ENCODE peak calls at places on chromosomes 2 and 18, in six cellular contexts. F is nephron progenitor cell, I is ureter, N is NCI-H1694 treated with DMSO at 0.1 percent for 48 hours, Z is right lobe of liver, D is adrenal gland. C is an unnamed sample.

GRCh38 chr18:35982404-35983114 is 10.1 kb downstream of the RMP24 start:
- DNase-seq in F (no peak), I (no peak), N (no peak), Z (no peak), D (no peak), C (no peak)

GRCh38 chr2:41496908-41497307 is 550.9 kb upstream of the PKDCC start:
- DNase-seq in F (no peak), I (no peak), N (no peak), Z (no peak), D (no peak), C (no peak)

GRCh38 chr2:58063641-58064040 is 17.0 kb downstream of the VRK2 start:
- DNase-seq in F (no peak), I (no peak), N (no peak), Z (no peak), D (no peak), C (no peak)

GRCh38 chr2:110790907-110791306 is 58.5 kb downstream of the ACOXL start:
- DNase-seq in F (no peak), I (peak; percentile 20), N (no peak), Z (no peak), D (no peak), C (no peak)

GRCh38 chr2:188808921-188809320 is 165.3 kb upstream of the COL3A1 start:
- DNase-seq in F (no peak), I (no peak), N (no peak), Z (no peak), D (no peak), C (no peak)

GRCh38 chr2:240567137-240567871 is 980 bp upstream of the RNPEPL1 start:
- DNase-seq in F (no peak), I (no peak), N (no peak), Z (peak; percentile 59), D (peak; percentile 25), C (no peak)

GRCh38 chr2:241869087-241869961 is at the start of gene RTP5:
- DNase-seq in F (no peak), I (no peak), N (peak; percentile 80), Z (no peak), D (no peak), C (no peak)

GRCh38 chr2:195779491-195779890 is 122.5 kb downstream of the SLC39A10 start:
- DNase-seq in F (no peak), I (no peak), N (no peak), Z (no peak), D (no peak), C (no peak)

GRCh38 chr2:226408131-226408530 is 391.5 kb downstream of the IRS1 start:
- DNase-seq in F (no peak), I (no peak), N (no peak), Z (no peak), D (no peak), C (no peak)

GRCh38 chr18:56402872-56403516 is 235.4 kb downstream of the TXNL1 start:
- DNase-seq in F (no peak), I (no peak), N (no peak), Z (no peak), D (no peak), C (no peak)

GRCh38 chr2:175317741-175318140 is 136.2 kb upstream of the ATP5MC3 start:
- DNase-seq in F (no peak), I (no peak), N (no peak), Z (no peak), D (no peak), C (no peak)

GRCh38 chr2:216680951-216681629 is 14.3 kb downstream of the IGFBP5 start:
- DNase-seq in F (no peak), I (no peak), N (no peak), Z (no peak), D (no peak), C (no peak)

GRCh38 chr18:60506682-60507081 is 134.1 kb upstream of the MC4R start:
- DNase-seq in F (no peak), I (no peak), N (no peak), Z (no peak), D (no peak), C (no peak)

GRCh38 chr2:108449410-108450200 is 599 bp downstream of the GCC2 start:
- DNase-seq in F (peak; percentile 20), I (no peak), N (no peak), Z (no peak), D (no peak), C (peak; percentile 8)

GRCh38 chr2:25159947-25160346 is 8.4 kb downstream of the POMC start:
- DNase-seq in F (peak; percentile 31), I (no peak), N (no peak), Z (peak; percentile 23), D (no peak), C (no peak)

GRCh38 chr2:71277536-71278103 is 50.7 kb upstream of the PAIP2B start:
- DNase-seq in F (peak; percentile 67), I (no peak), N (peak; percentile 52), Z (peak; percentile 61), D (peak; percentile 19), C (peak; percentile 7)

GRCh38 chr2:236237468-236238190 is 26.6 kb downstream of the ASB18 start:
- DNase-seq in F (peak; percentile 63), I (peak; percentile 33), N (no peak), Z (no peak), D (no peak), C (no peak)

GRCh38 chr2:62352031-62352430 is 154.0 kb downstream of the TMEM17 start:
- DNase-seq in F (no peak), I (no peak), N (no peak), Z (no peak), D (no peak), C (no peak)

GRCh38 chr2:105406221-105406620 is 7.4 kb upstream of the FHL2 start:
- DNase-seq in F (no peak), I (no peak), N (no peak), Z (no peak), D (peak; percentile 71), C (no peak)

GRCh38 chr2:20110876-20111275 is 59.4 kb upstream of the LAPTM4A start:
- DNase-seq in F (no peak), I (no peak), N (no peak), Z (no peak), D (no peak), C (no peak)

GRCh38 chr18:37554399-37554787 is 11.2 kb downstream of the CELF4 start:
- DNase-seq in F (no peak), I (no peak), N (no peak), Z (no peak), D (no peak), C (no peak)

GRCh38 chr2:232238108-232238507 is 140.4 kb upstream of the ALPP start:
- DNase-seq in F (no peak), I (no peak), N (no peak), Z (no peak), D (no peak), C (no peak)

GRCh38 chr18:79845164-79845563 is 47.4 kb downstream of the KCNG2 start:
- DNase-seq in F (no peak), I (no peak), N (no peak), Z (no peak), D (no peak), C (no peak)

GRCh38 chr2:205133544-205133943 is 548.8 kb upstream of the NRP2 start:
- DNase-seq in F (no peak), I (no peak), N (no peak), Z (no peak), D (peak; percentile 24), C (no peak)

GRCh38 chr2:232872826-232873225 is 2.8 kb downstream of the SNORC start:
- DNase-seq in F (no peak), I (no peak), N (no peak), Z (no peak), D (no peak), C (no peak)

GRCh38 chr2:239187464-239188253 is 213.2 kb downstream of the HDAC4 start:
- DNase-seq in F (no peak), I (no peak), N (no peak), Z (peak; percentile 31), D (peak; percentile 11), C (no peak)

GRCh38 chr2:118774458-118775133 is 72.9 kb downstream of the EN1 start:
- DNase-seq in F (peak; percentile 88), I (no peak), N (peak; percentile 66), Z (peak; percentile 64), D (peak; percentile 31), C (peak; percentile 19)

GRCh38 chr18:56728741-56729140 is 77.6 kb downstream of the WDR7 start:
- DNase-seq in F (no peak), I (no peak), N (no peak), Z (peak; percentile 31), D (no peak), C (no peak)

GRCh38 chr2:28325173-28325566 is 67.5 kb upstream of the FOSL2 start:
- DNase-seq in F (no peak), I (no peak), N (no peak), Z (no peak), D (no peak), C (no peak)

GRCh38 chr18:78192044-78192443 is 787.6 kb upstream of the SALL3 start:
- DNase-seq in F (no peak), I (peak; percentile 65), N (peak; percentile 9), Z (no peak), D (no peak), C (no peak)

GRCh38 chr2:98772531-98772930 is 41.6 kb upstream of the MGAT4A start:
- DNase-seq in F (no peak), I (no peak), N (no peak), Z (no peak), D (no peak), C (no peak)

GRCh38 chr2:219851801-219852481 is 224.5 kb downstream of the SLC4A3 start:
- DNase-seq in F (peak; percentile 22), I (no peak), N (no peak), Z (no peak), D (no peak), C (no peak)

GRCh38 chr2:127422631-127423475 is 4.6 kb downstream of the PROC start:
- DNase-seq in F (peak; percentile 66), I (no peak), N (no peak), Z (no peak), D (no peak), C (no peak)

GRCh38 chr2:238387376-238387775 is 39.4 kb upstream of the ASB1 start:
- DNase-seq in F (no peak), I (no peak), N (no peak), Z (no peak), D (no peak), C (no peak)

GRCh38 chr2:121707920-121708361 is 28.7 kb downstream of the NIFK start:
- DNase-seq in F (no peak), I (no peak), N (no peak), Z (peak; percentile 37), D (no peak), C (no peak)

GRCh38 chr2:25301453-25302352 is 40.0 kb downstream of the DNMT3A start:
- DNase-seq in F (no peak), I (no peak), N (no peak), Z (no peak), D (no peak), C (peak; percentile 77)

GRCh38 chr2:162994718-162995117 is 156.2 kb upstream of the KCNH7 start:
- DNase-seq in F (no peak), I (no peak), N (no peak), Z (no peak), D (no peak), C (no peak)

GRCh38 chr2:191678437-191679110 is 638 bp downstream of the NABP1 start:
- DNase-seq in F (peak; percentile 55), I (peak; percentile 72), N (no peak), Z (peak; percentile 79), D (peak; percentile 60), C (no peak)

GRCh38 chr2:49687873-49688272 is 533.6 kb upstream of the FSHR start:
- DNase-seq in F (no peak), I (no peak), N (peak; percentile 92), Z (no peak), D (no peak), C (no peak)

GRCh38 chr2:17148298-17149228 is 369.7 kb downstream of the RAD51AP2 start:
- DNase-seq in F (peak; percentile 36), I (no peak), N (no peak), Z (no peak), D (no peak), C (no peak)